ENCODE peak calls at places on chromosomes 12 and 14, in five cellular contexts. M is uterus, N is heart left ventricle, U is heart right ventricle, Q is hepatocyte. F is an unnamed sample.

GRCh38 chr12:110896559-110896958 is 23.8 kb downstream of the MYL2 start:
- DNase-seq in M (no peak), N (no peak), U (no peak), Q (no peak), F (peak; percentile 45)

GRCh38 chr14:103105580-103106168 is 11.1 kb downstream of the EXOC3L4 start:
- DNase-seq in M (no peak), N (no peak), U (no peak), Q (no peak), F (no peak)

GRCh38 chr12:92961949-92962348 is 32.9 kb upstream of the EEA1 start:
- DNase-seq in M (no peak), N (no peak), U (no peak), Q (no peak), F (no peak)

GRCh38 chr12:88417531-88417930 is 162.7 kb downstream of the KITLG start:
- DNase-seq in M (no peak), N (no peak), U (no peak), Q (no peak), F (no peak)

GRCh38 chr12:84069699-84070098 is 842.9 kb downstream of the SLC6A15 start:
- DNase-seq in M (no peak), N (no peak), U (no peak), Q (no peak), F (no peak)

GRCh38 chr14:42057176-42057575 is 450.5 kb downstream of the LRFN5 start:
- DNase-seq in M (no peak), N (no peak), U (no peak), Q (peak; percentile 24), F (no peak)

GRCh38 chr14:72513346-72513745 is 380.6 kb downstream of the DPF3 start:
- DNase-seq in M (no peak), N (no peak), U (no peak), Q (no peak), F (no peak)

GRCh38 chr14:100178691-100179090 is 19.2 kb upstream of the DEGS2 start:
- DNase-seq in M (no peak), N (no peak), U (no peak), Q (no peak), F (no peak)

GRCh38 chr12:19208456-19208855 is 78.9 kb downstream of the PLEKHA5 start:
- DNase-seq in M (no peak), N (no peak), U (no peak), Q (no peak), F (no peak)

GRCh38 chr12:41967668-41968649 is 176.7 kb downstream of the GXYLT1 start:
- DNase-seq in M (no peak), N (no peak), U (no peak), Q (peak; percentile 21), F (no peak)

DNA sequence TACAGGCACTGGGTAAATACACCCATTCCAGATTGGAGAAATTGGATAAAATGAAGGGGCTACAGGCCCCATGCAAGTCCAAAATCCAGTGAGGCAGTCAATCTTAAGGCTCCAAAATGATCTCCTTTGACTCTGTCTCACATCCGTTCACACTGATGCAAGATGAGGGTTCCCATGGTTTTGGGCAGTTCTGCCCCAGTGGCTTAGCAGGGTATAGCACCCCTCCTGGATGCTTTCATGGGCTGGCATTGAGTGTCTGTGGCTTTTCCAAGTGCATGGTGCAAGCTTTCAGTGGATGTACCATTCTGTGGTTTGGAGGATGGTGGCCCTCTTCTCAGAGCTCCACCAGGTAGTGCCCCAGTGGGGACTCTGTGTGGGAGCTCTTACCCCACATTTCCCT is 427.2 kb downstream of the TRHDE start:
- DNase-seq in M (no peak), N (no peak), U (no peak), Q (no peak), F (no peak)
- TF ChIP-seq CTCF in M (no peak), N (no peak), U (no peak), Q (no peak), F (no peak)

DNA sequence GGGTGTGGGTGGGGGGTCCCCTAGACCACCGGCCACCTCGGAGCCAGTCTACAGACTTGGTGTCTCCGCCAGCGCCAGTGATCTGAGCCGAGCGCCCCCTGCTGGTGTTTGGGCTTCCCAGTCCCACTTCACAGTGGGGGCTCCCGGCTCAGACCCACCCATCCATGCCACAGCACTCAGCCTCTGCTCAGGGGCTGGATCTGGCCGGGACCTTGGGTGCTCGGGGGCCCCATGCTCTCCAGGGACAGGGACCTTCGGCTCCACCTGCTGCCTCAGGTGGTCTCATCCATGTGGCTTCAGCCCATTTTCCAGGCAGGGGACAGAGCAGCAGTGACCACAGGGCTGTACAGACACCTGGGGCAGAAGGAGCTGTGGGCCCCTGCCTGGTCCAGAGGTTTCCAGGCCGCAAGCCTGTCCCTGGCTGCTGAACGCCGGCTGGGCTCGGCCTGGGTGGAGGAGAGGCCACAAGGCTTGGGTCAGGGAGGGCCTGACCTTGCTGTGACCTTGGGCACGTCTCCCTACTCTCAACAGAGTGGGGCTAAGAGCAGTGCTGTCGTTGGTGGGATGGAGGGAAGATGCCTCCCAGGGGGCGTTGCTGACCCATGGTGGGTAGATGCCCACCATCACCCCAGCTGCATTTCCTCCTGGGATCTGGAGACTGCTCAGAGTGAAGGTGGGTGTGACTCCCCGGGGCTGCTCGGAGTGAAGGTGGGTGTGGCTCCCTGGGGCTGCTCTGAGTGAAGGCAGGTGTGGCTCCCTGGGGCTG is 86.3 kb downstream of the KIF26A start:
- DNase-seq in M (no peak), N (no peak), U (no peak), Q (peak; percentile 48), F (peak; percentile 80)
- TF ChIP-seq CTCF in M (no peak), N (peak; percentile 33), U (peak; percentile 49), Q (peak; percentile 56), F (peak; percentile 28)

GRCh38 chr12:122526683-122527477 is at the start of the genes KNTC1 and RSRC2:
- DNase-seq in M (peak; percentile 98), N (peak; percentile 99), U (peak; percentile 100), Q (peak; percentile 100), F (peak; percentile 99)
- TF ChIP-seq CTCF in M (no peak), N (no peak), U (peak; percentile 6), Q (no peak), F (no peak)

GRCh38 chr12:57765003-57765697 is 1.7 kb downstream of the CYP27B1 start:
- DNase-seq in M (no peak), N (no peak), U (no peak), Q (peak; percentile 50), F (peak; percentile 80)
- TF ChIP-seq CTCF in M (no peak), N (peak; percentile 7), U (peak; percentile 44), Q (peak; percentile 36), F (peak; percentile 16)

DNA sequence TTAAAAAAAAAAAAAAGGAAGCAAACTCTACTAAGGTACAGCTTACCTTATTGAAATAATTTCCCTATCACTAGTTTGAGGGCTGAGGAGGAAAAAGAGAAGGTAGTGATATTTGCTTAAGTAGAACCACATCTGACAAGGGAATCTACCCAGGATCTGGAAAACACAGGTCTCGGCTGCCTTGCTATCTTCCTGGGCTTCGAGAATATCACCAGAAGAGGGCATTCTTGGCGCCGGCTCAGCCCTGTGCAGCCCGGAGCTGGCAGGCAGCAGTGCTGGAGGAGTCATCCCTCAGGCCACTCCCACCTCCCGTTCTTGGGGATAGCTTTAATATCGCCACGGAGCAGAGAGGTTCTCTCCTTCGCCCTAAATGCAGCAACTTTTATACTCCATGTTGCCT is 1181.2 kb downstream of the VRK1 start:
- DNase-seq in M (peak; percentile 78), N (peak; percentile 69), U (peak; percentile 62), Q (peak; percentile 90), F (peak; percentile 91)
- TF ChIP-seq CTCF in M (no peak), N (peak; percentile 11), U (peak; percentile 47), Q (peak; percentile 70), F (peak; percentile 15)

GRCh38 chr12:22018860-22019259 is 27.2 kb upstream of the CMAS start:
- DNase-seq in M (no peak), N (no peak), U (no peak), Q (no peak), F (no peak)
- TF ChIP-seq CTCF in M (peak; percentile 47), N (peak; percentile 56), U (peak; percentile 69), Q (peak; percentile 57), F (peak; percentile 27)

DNA sequence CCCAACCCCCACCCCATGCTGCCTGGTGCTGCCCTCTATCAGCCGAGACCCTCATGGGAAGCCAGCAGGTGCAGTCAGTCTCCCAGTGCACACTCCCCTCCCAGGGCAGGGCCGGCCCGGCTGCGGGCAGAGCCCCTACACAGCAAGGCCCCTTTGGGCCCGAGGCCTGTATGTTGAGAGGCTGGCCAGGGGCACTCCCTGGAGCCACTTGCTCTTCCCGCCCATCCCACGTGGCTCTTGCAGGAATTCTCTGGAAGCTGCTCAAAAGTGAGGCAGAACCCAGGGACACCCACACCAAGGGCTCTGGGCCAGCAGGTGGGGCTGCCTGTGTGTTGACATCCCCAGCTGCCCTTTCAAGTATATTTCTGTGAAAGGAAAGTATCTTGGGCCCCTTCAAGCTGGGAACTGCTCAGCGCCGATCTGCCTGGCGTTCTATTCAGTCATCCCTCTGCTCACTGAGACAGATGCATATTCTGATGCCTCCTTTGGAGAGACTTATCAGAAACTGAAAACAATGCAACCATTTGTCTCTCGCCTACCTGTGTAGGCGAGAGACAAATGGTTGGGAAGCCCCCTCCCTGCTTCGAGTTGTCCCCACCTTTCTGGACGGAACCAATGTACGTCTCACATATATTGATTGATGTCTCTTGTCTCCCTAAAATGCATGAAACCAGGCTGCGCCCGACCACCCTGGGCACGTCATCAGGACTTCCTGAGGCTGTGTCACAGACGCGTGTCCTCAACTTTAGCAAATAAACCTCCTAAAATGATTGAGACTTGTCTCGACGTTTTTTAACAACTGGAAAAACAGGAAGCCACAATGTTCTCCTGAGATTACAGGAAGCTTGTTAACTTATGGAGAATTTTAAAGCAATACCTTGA is 6.0 kb downstream of the GPR132 start:
- DNase-seq in M (no peak), N (no peak), U (peak; percentile 49), Q (no peak), F (peak; percentile 82)
- TF ChIP-seq CTCF in M (no peak), N (peak; percentile 21), U (peak; percentile 34), Q (no peak), F (no peak)

GRCh38 chr14:21860172-21860571 is 186.6 kb upstream of the OR4E1 start:
- DNase-seq in M (no peak), N (no peak), U (no peak), Q (no peak), F (no peak)
- TF ChIP-seq CTCF in M (no peak), N (no peak), U (no peak), Q (peak; percentile 32), F (peak; percentile 3)

GRCh38 chr14:23063601-23064000 is 6.3 kb upstream of the CDH24 start:
- DNase-seq in M (no peak), N (no peak), U (no peak), Q (no peak), F (no peak)
- TF ChIP-seq CTCF in M (no peak), N (no peak), U (no peak), Q (no peak), F (no peak)

DNA sequence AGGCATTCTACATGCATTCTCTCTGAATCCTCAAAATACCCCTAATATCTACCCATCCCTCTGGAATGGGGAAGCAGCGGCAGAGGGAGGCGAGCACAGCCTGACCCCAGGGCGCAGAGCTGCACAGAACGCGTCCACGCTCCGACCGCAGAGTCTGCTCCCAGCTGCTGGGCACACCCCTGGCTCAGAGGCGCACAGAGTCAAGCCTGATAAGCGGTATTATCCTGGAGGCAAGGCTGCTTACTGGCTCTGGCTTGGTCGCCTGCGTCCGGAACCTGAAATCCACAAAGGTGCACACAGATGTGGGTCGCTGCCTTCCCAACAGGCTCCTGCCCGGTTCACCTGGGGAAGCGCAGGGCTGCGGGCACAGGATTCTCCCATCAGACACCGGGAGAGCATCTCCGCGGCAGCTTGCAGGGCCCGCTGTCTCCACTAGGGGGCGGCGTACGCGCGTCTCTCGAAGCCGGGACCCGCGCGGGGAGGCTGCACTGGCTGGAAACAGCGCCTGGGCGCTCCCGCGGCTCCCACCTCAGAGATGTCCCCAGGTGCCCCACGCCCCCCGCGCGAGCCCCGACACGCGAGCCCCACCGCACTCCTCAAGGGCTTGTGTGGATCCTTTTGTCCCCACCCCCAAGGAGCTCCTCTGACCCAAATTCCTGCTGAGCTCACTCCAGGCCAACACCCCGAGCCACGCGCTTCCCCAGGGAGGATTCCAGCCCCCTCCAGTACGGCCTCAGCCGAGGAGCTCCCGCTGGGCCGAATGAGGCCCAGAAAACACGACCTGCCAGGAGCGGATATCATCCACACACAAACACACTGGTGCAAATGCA is 120.1 kb upstream of the FZD10 start:
- DNase-seq in M (no peak), N (peak; percentile 29), U (no peak), Q (peak; percentile 80), F (no peak)
- TF ChIP-seq CTCF in M (peak; percentile 54), N (peak; percentile 68), U (peak; percentile 56), Q (peak; percentile 88), F (peak; percentile 69)

F was measured in kidney.